ENCODE peak calls at places on chromosomes 2 and 18, in seven cellular contexts. One of them, this sample, is unnamed.

GRCh38 chr2:68088950-68089349 is 26.1 kb upstream of the C1D start:
- DNase-seq in foreskin keratinocyte: no peak
- DNase-seq in AG09309: no peak
- DNase-seq in stimulated activated CD4-positive, alpha-beta T cell treated with anti-CD3 and anti-CD28 coated beads, TNF-alpha, amount 100 ng/mL, for 4 hours: no peak
- DNase-seq in EL: no peak
- DNase-seq in heart right ventricle: no peak
- DNase-seq in NCI-H1105 treated with DMSO at 0.1 percent for 48 hours: no peak
- DNase-seq in this sample: no peak

GRCh38 chr18:45687617-45688016 is 36.4 kb upstream of the SLC14A1 start:
- DNase-seq in foreskin keratinocyte: no peak
- DNase-seq in AG09309: no peak
- DNase-seq in NCI-H1105 treated with DMSO at 0.1 percent for 48 hours: no peak
- DNase-seq in stimulated activated CD4-positive, alpha-beta T cell treated with anti-CD3 and anti-CD28 coated beads, TNF-alpha, amount 100 ng/mL, for 4 hours: no peak
- DNase-seq in heart right ventricle: no peak
- DNase-seq in EL: no peak
- DNase-seq in this sample: peak

GRCh38 chr2:165055081-165055879 is 100.0 kb upstream of the SLC38A11 start:
- DNase-seq in stimulated activated CD4-positive, alpha-beta T cell treated with anti-CD3 and anti-CD28 coated beads, TNF-alpha, amount 100 ng/mL, for 4 hours: no peak
- DNase-seq in foreskin keratinocyte: no peak
- DNase-seq in NCI-H1105 treated with DMSO at 0.1 percent for 48 hours: peak
- DNase-seq in heart right ventricle: no peak
- DNase-seq in EL: no peak
- DNase-seq in AG09309: no peak
- DNase-seq in this sample: no peak

GRCh38 chr18:26703170-26703933 is 155.0 kb upstream of the KCTD1 start:
- DNase-seq in NCI-H1105 treated with DMSO at 0.1 percent for 48 hours: no peak
- DNase-seq in AG09309: no peak
- DNase-seq in foreskin keratinocyte: no peak
- DNase-seq in EL: no peak
- DNase-seq in stimulated activated CD4-positive, alpha-beta T cell treated with anti-CD3 and anti-CD28 coated beads, TNF-alpha, amount 100 ng/mL, for 4 hours: no peak
- DNase-seq in heart right ventricle: no peak
- DNase-seq in this sample: no peak

GRCh38 chr2:158733430-158733755 is 61.7 kb upstream of the DAPL1 start:
- DNase-seq in AG09309: no peak
- DNase-seq in foreskin keratinocyte: peak
- DNase-seq in heart right ventricle: no peak
- DNase-seq in NCI-H1105 treated with DMSO at 0.1 percent for 48 hours: no peak
- DNase-seq in stimulated activated CD4-positive, alpha-beta T cell treated with anti-CD3 and anti-CD28 coated beads, TNF-alpha, amount 100 ng/mL, for 4 hours: no peak
- DNase-seq in EL: no peak
- DNase-seq in this sample: no peak

GRCh38 chr2:36356990-36357505 is 1.5 kb downstream of the CRIM1 start:
- DNase-seq in heart right ventricle: peak
- DNase-seq in AG09309: no peak
- DNase-seq in NCI-H1105 treated with DMSO at 0.1 percent for 48 hours: no peak
- DNase-seq in foreskin keratinocyte: no peak
- DNase-seq in stimulated activated CD4-positive, alpha-beta T cell treated with anti-CD3 and anti-CD28 coated beads, TNF-alpha, amount 100 ng/mL, for 4 hours: peak
- DNase-seq in EL: no peak
- DNase-seq in this sample: peak

GRCh38 chr2:75261923-75262322 is 62.6 kb upstream of the TACR1 start:
- DNase-seq in AG09309: no peak
- DNase-seq in EL: no peak
- DNase-seq in stimulated activated CD4-positive, alpha-beta T cell treated with anti-CD3 and anti-CD28 coated beads, TNF-alpha, amount 100 ng/mL, for 4 hours: no peak
- DNase-seq in NCI-H1105 treated with DMSO at 0.1 percent for 48 hours: no peak
- DNase-seq in heart right ventricle: no peak
- DNase-seq in foreskin keratinocyte: no peak
- DNase-seq in this sample: no peak

GRCh38 chr2:100142393-100142792 is at the start of gene AFF3:
- DNase-seq in stimulated activated CD4-positive, alpha-beta T cell treated with anti-CD3 and anti-CD28 coated beads, TNF-alpha, amount 100 ng/mL, for 4 hours: no peak
- DNase-seq in AG09309: no peak
- DNase-seq in NCI-H1105 treated with DMSO at 0.1 percent for 48 hours: no peak
- DNase-seq in foreskin keratinocyte: no peak
- DNase-seq in EL: no peak
- DNase-seq in heart right ventricle: no peak
- DNase-seq in this sample: peak

GRCh38 chr2:238525990-238526389 is 99.3 kb downstream of the ASB1 start:
- DNase-seq in stimulated activated CD4-positive, alpha-beta T cell treated with anti-CD3 and anti-CD28 coated beads, TNF-alpha, amount 100 ng/mL, for 4 hours: no peak
- DNase-seq in foreskin keratinocyte: no peak
- DNase-seq in EL: no peak
- DNase-seq in heart right ventricle: no peak
- DNase-seq in NCI-H1105 treated with DMSO at 0.1 percent for 48 hours: no peak
- DNase-seq in AG09309: no peak
- DNase-seq in this sample: no peak

GRCh38 chr2:108026095-108026794 is 39.9 kb downstream of the SLC5A7 start:
- DNase-seq in AG09309: no peak
- DNase-seq in heart right ventricle: no peak
- DNase-seq in EL: no peak
- DNase-seq in stimulated activated CD4-positive, alpha-beta T cell treated with anti-CD3 and anti-CD28 coated beads, TNF-alpha, amount 100 ng/mL, for 4 hours: no peak
- DNase-seq in NCI-H1105 treated with DMSO at 0.1 percent for 48 hours: no peak
- DNase-seq in foreskin keratinocyte: no peak
- DNase-seq in this sample: no peak

GRCh38 chr2:11598228-11598731 is 64.4 kb downstream of the GREB1 start:
- DNase-seq in AG09309: no peak
- DNase-seq in foreskin keratinocyte: no peak
- DNase-seq in NCI-H1105 treated with DMSO at 0.1 percent for 48 hours: no peak
- DNase-seq in EL: no peak
- DNase-seq in stimulated activated CD4-positive, alpha-beta T cell treated with anti-CD3 and anti-CD28 coated beads, TNF-alpha, amount 100 ng/mL, for 4 hours: no peak
- DNase-seq in heart right ventricle: no peak
- DNase-seq in this sample: no peak

GRCh38 chr2:209383212-209383611 is 40.6 kb upstream of the MAP2 start:
- DNase-seq in NCI-H1105 treated with DMSO at 0.1 percent for 48 hours: no peak
- DNase-seq in EL: peak
- DNase-seq in foreskin keratinocyte: peak
- DNase-seq in AG09309: no peak
- DNase-seq in heart right ventricle: no peak
- DNase-seq in stimulated activated CD4-positive, alpha-beta T cell treated with anti-CD3 and anti-CD28 coated beads, TNF-alpha, amount 100 ng/mL, for 4 hours: no peak
- DNase-seq in this sample: no peak

GRCh38 chr18:36215577-36215976 is 28.3 kb downstream of the MOCOS start:
- DNase-seq in stimulated activated CD4-positive, alpha-beta T cell treated with anti-CD3 and anti-CD28 coated beads, TNF-alpha, amount 100 ng/mL, for 4 hours: no peak
- DNase-seq in foreskin keratinocyte: no peak
- DNase-seq in NCI-H1105 treated with DMSO at 0.1 percent for 48 hours: no peak
- DNase-seq in AG09309: no peak
- DNase-seq in heart right ventricle: no peak
- DNase-seq in EL: no peak
- DNase-seq in this sample: no peak

GRCh38 chr2:228600265-228600664 is 418.8 kb upstream of the SPHKAP start:
- DNase-seq in AG09309: peak
- DNase-seq in foreskin keratinocyte: peak
- DNase-seq in NCI-H1105 treated with DMSO at 0.1 percent for 48 hours: no peak
- DNase-seq in EL: peak
- DNase-seq in heart right ventricle: no peak
- DNase-seq in stimulated activated CD4-positive, alpha-beta T cell treated with anti-CD3 and anti-CD28 coated beads, TNF-alpha, amount 100 ng/mL, for 4 hours: no peak
- DNase-seq in this sample: no peak

GRCh38 chr2:47155091-47155876 is at the start of gene STPG4:
- DNase-seq in EL: no peak
- DNase-seq in AG09309: no peak
- DNase-seq in NCI-H1105 treated with DMSO at 0.1 percent for 48 hours: no peak
- DNase-seq in stimulated activated CD4-positive, alpha-beta T cell treated with anti-CD3 and anti-CD28 coated beads, TNF-alpha, amount 100 ng/mL, for 4 hours: no peak
- DNase-seq in foreskin keratinocyte: no peak
- DNase-seq in heart right ventricle: no peak
- DNase-seq in this sample: no peak

This sample was measured in activated CD8-positive, alpha-beta memory T cell treated with anti-CD3 and anti-CD28 coated beads for 24 hours.